ENCODE peak calls at places on chromosome 11, in six cellular contexts. T is cardiac muscle cell, Z is foreskin fibroblast, F is OCI-LY7, B is thoracic aorta, R is kidney. N is an unnamed sample.

GRCh38 chr11:33777906-33778305 is 3.6 kb upstream of the FBXO3 start:
- DNase-seq in T (no peak), Z (no peak), F (peak; percentile 17), B (no peak), R (no peak), N (no peak)

GRCh38 chr11:14418801-14419417 is 59.9 kb upstream of the RRAS2 start:
- DNase-seq in T (no peak), Z (no peak), F (peak; percentile 2), B (no peak), R (no peak), N (no peak)

GRCh38 chr11:44988981-44989635 is 38.4 kb upstream of the TP53I11 start:
- DNase-seq in T (no peak), Z (no peak), F (no peak), B (no peak), R (no peak), N (no peak)

GRCh38 chr11:77173494-77173893 is 45.4 kb downstream of the MYO7A start:
- DNase-seq in T (no peak), Z (no peak), F (no peak), B (no peak), R (peak; percentile 56), N (no peak)

GRCh38 chr11:111472228-111472627 is 40.0 kb downstream of the BTG4 start:
- DNase-seq in T (no peak), Z (no peak), F (no peak), B (no peak), R (no peak), N (no peak)

GRCh38 chr11:66686100-66686785 is 8.6 kb upstream of the RBM4B start:
- DNase-seq in T (no peak), Z (peak; percentile 5), F (no peak), B (no peak), R (no peak), N (no peak)

GRCh38 chr11:32255876-32256275 is 165.0 kb downstream of the RCN1 start:
- DNase-seq in T (no peak), Z (no peak), F (no peak), B (no peak), R (no peak), N (no peak)

GRCh38 chr11:30342736-30343166 is 19.8 kb downstream of the ARL14EP start:
- DNase-seq in T (no peak), Z (no peak), F (peak; percentile 94), B (no peak), R (no peak), N (no peak)

GRCh38 chr11:117833401-117833891 is 8.9 kb upstream of the FXYD2 start:
- DNase-seq in T (no peak), Z (no peak), F (no peak), B (no peak), R (peak; percentile 97), N (no peak)

GRCh38 chr11:92828576-92828975 is 140.9 kb upstream of the MTNR1B start:
- DNase-seq in T (no peak), Z (no peak), F (no peak), B (no peak), R (no peak), N (no peak)

GRCh38 chr11:61480936-61481335 is 27.6 kb upstream of the LRRC10B start:
- DNase-seq in T (peak; percentile 43), Z (no peak), F (no peak), B (no peak), R (no peak), N (no peak)

GRCh38 chr11:61480261-61480660 is 28.3 kb upstream of the LRRC10B start:
- DNase-seq in T (no peak), Z (no peak), F (no peak), B (no peak), R (no peak), N (no peak)

GRCh38 chr11:61481806-61482205 is 26.7 kb upstream of the LRRC10B start:
- DNase-seq in T (no peak), Z (no peak), F (no peak), B (no peak), R (no peak), N (no peak)

GRCh38 chr11:61484541-61484940 is 24.0 kb upstream of the LRRC10B start:
- DNase-seq in T (no peak), Z (no peak), F (no peak), B (no peak), R (peak; percentile 42), N (no peak)

GRCh38 chr11:61482513-61482912 is 26.0 kb upstream of the LRRC10B start:
- DNase-seq in T (no peak), Z (no peak), F (peak; percentile 15), B (no peak), R (no peak), N (no peak)
- TF ChIP-seq CTCF in T (peak; percentile 71), Z (peak; percentile 53), F (peak; percentile 73), B (peak; percentile 16), R (peak; percentile 10), N (no peak)

DNA sequence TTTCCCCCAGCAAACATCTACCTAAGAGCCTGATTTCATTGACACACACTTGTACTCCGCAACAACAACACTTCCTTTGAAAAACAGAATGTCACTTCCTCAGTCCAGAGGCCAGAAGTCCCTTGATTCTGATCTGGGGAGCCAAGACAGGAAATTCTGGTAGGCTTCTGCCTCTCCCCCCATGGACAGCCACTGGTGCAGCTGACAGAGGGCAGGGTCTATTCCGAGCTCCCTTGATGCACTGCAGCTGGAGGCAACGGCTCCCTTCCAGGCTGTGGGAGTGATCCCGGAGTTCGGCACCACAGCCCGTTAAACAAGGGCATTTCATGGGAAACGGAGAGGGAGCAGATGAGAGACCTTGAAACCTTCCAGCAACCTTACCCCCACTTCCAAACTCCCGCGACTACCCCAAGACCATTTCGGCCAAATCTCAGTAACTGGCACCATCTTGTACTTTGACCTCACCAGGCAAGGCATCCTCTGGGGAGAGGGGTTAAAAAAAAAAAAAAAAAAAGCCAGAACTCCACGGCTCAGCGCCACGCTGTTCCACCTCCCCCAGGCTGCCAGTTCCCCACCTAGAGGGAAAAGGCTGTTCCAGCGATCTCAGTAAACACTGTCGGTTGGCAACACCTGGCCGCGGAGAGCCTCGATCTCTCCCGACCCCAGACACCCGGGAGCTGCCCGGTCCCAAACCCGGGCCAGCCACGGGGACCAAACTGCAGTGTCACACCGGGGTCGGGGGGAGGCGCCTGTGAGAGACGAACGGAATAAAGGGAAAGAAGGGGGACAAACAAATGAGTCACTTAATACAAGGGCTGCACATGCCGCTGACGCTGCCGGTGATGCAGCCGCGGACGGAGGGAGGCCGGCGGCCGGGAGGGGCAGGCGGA is 1.1 kb downstream of the GAB2 start:
- DNase-seq in T (peak; percentile 91), Z (peak; percentile 82), F (peak; percentile 75), B (peak; percentile 81), R (peak; percentile 95), N (peak; percentile 71)
- TF ChIP-seq CTCF in T (peak; percentile 51), Z (peak; percentile 23), F (peak; percentile 79), B (no peak), R (peak; percentile 22), N (no peak)

GRCh38 chr11:18726040-18726439 is at the start of gene IGSF22:
- DNase-seq in T (no peak), Z (no peak), F (no peak), B (no peak), R (no peak), N (no peak)

GRCh38 chr11:18728658-18729057 is 2.7 kb upstream of the IGSF22 start:
- DNase-seq in T (no peak), Z (no peak), F (no peak), B (no peak), R (no peak), N (no peak)

GRCh38 chr11:18730020-18730419 is 4.0 kb upstream of the IGSF22 start:
- DNase-seq in T (no peak), Z (no peak), F (no peak), B (no peak), R (no peak), N (no peak)

GRCh38 chr11:18729426-18729825 is 3.4 kb upstream of the IGSF22 start:
- DNase-seq in T (no peak), Z (no peak), F (no peak), B (no peak), R (no peak), N (no peak)

GRCh38 chr11:18727499-18728236 is 1.7 kb upstream of the IGSF22 start:
- DNase-seq in T (peak; percentile 44), Z (peak; percentile 13), F (peak; percentile 78), B (no peak), R (no peak), N (no peak)
- TF ChIP-seq CTCF in T (peak; percentile 87), Z (peak; percentile 85), F (peak; percentile 88), B (peak; percentile 62), R (peak; percentile 71), N (peak; percentile 61)

DNA sequence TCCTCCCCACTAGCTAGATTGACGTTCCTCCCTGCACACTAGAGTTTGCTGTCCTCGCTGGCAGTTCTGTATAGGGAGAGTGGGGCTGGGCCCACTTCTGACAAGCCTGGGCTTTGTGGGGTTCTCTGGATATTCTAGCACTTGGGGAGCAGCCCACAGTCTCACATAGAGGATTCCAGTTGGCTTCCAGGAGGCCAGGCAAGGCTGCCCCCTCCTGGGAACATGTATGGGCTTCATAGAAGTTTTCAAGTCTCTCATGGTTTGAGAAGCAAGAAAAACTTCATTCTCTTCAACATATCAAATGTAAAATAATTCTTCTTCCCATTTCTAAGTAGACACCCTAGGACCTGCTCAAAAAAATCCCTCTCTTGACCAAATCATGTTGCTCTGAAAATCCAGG is 87.5 kb downstream of the NAV2 start:
- DNase-seq in T (peak; percentile 37), Z (no peak), F (no peak), B (no peak), R (no peak), N (no peak)
- TF ChIP-seq CTCF in T (peak; percentile 47), Z (peak; percentile 34), F (peak; percentile 12), B (no peak), R (no peak), N (no peak)